ENCODE peak calls at places on chromosomes 16 and 17, in four cellular contexts. Q is transverse colon, E is mesothelial cell of epicardium, G is GM20000. O is an unnamed sample.

GRCh38 chr16:20774703-20775362 is 11.0 kb downstream of the ACSM3 start:
- DNase-seq in Q (peak), E (no peak), G (peak), O (peak)

GRCh38 chr17:17036520-17036998 is 5.7 kb upstream of the MPRIP start:
- DNase-seq in Q (no peak), E (no peak), G (no peak), O (no peak)

GRCh38 chr17:65668211-65668610 is 106.8 kb upstream of the AXIN2 start:
- DNase-seq in Q (no peak), E (no peak), G (no peak), O (no peak)

GRCh38 chr17:29836643-29837042 is 93.4 kb downstream of the SSH2 start:
- DNase-seq in Q (no peak), E (no peak), G (no peak), O (no peak)

GRCh38 chr17:65931246-65932149 is 260.4 kb downstream of the CEP112 start:
- DNase-seq in Q (no peak), E (no peak), G (no peak), O (no peak)

GRCh38 chr17:40063034-40063765 is 435 bp downstream of the THRA start:
- DNase-seq in Q (peak), E (peak), G (no peak), O (peak)

GRCh38 chr17:5585814-5586558 is 1.7 kb upstream of the NLRP1 start:
- DNase-seq in Q (no peak), E (no peak), G (no peak), O (no peak)

GRCh38 chr16:21001262-21001661 is 100.7 kb downstream of the LYRM1 start:
- DNase-seq in Q (peak), E (no peak), G (peak), O (peak)

GRCh38 chr17:36089888-36090836 is at the start of gene CCL3:
- DNase-seq in Q (peak), E (no peak), G (peak), O (peak)

GRCh38 chr17:74272731-74273201 is 1.3 kb upstream of the DNAI2 start:
- DNase-seq in Q (no peak), E (no peak), G (no peak), O (no peak)

O was measured in GM13976.